ENCODE peak calls at places on chromosomes 16 and 17, in four cellular contexts. W is cardiac muscle cell, D is PC-9, Q is heart right ventricle. S is an unnamed sample.
A peak's percentile ranks its signal among the peaks of the same experiment; 100 is the strongest.

GRCh38 chr17:48391460-48391859 is 38.6 kb downstream of the SKAP1 start:
- DNase-seq in W (no peak), Q (no peak), D (no peak), S (no peak)

GRCh38 chr17:34580685-34581445 is 1.5 kb downstream of the TMEM132E start:
- DNase-seq in W (peak; percentile 36), Q (no peak), D (no peak), S (no peak)

GRCh38 chr17:699350-699749 is 15.3 kb downstream of the VPS53 start:
- DNase-seq in Q (no peak), D (no peak), W (peak; percentile 43), S (no peak)

GRCh38 chr16:75820672-75821071 is 94.4 kb upstream of the CPHXL start:
- DNase-seq in Q (no peak), D (peak; percentile 56), W (no peak), S (peak; percentile 15)

GRCh38 chr16:58426960-58427359 is 34.7 kb downstream of the GINS3 start:
- DNase-seq in Q (peak; percentile 63), W (no peak), D (no peak), S (no peak)

GRCh38 chr16:20042848-20043247 is 30.8 kb downstream of the GPR139 start:
- DNase-seq in W (no peak), D (no peak), Q (no peak), S (no peak)

GRCh38 chr16:79009911-79010310 is 590.6 kb downstream of the MAF start:
- DNase-seq in W (no peak), D (no peak), Q (no peak), S (no peak)

GRCh38 chr17:30239089-30239462 is 3.6 kb upstream of the SLC6A4 start:
- DNase-seq in Q (no peak), W (no peak), D (no peak), S (no peak)

GRCh38 chr17:57898487-57899311 is 48.9 kb upstream of the MRPS23 start:
- DNase-seq in D (no peak), Q (peak; percentile 78), W (peak; percentile 93), S (peak; percentile 91)

GRCh38 chr17:40325156-40326013 is 16.4 kb downstream of the RARA start:
- DNase-seq in W (no peak), Q (no peak), D (no peak), S (no peak)

GRCh38 chr17:32104158-32104557 is 38.1 kb upstream of the RHOT1 start:
- DNase-seq in Q (no peak), D (no peak), W (no peak), S (no peak)

GRCh38 chr17:40121886-40122465 is at the start of gene MSL1:
- DNase-seq in W (peak; percentile 91), Q (peak; percentile 90), D (peak; percentile 52), S (peak; percentile 85)

GRCh38 chr17:45022655-45023339 is 28.6 kb downstream of the DCAKD start:
- DNase-seq in W (no peak), D (no peak), Q (no peak), S (no peak)

GRCh38 chr17:73841431-73842060 is 197.3 kb upstream of the SDK2 start:
- DNase-seq in W (peak; percentile 42), Q (no peak), D (no peak), S (no peak)
- H3K4me3 ChIP-seq in W (no peak overlapping the region), Q (no peak overlapping the region), D (no peak overlapping the region), S (no peak overlapping the region)

GRCh38 chr17:83200746-83201145 is 121.3 kb downstream of the METRNL start:
- DNase-seq in W (no peak), Q (peak; percentile 3), D (no peak), S (no peak)
- H3K9me3 ChIP-seq in W (no peaks in the 10 kb centered on the region), Q (no peaks in the 10 kb centered on the region), D (no peaks in the 10 kb centered on the region), S (no peaks in the 10 kb centered on the region)

DNA sequence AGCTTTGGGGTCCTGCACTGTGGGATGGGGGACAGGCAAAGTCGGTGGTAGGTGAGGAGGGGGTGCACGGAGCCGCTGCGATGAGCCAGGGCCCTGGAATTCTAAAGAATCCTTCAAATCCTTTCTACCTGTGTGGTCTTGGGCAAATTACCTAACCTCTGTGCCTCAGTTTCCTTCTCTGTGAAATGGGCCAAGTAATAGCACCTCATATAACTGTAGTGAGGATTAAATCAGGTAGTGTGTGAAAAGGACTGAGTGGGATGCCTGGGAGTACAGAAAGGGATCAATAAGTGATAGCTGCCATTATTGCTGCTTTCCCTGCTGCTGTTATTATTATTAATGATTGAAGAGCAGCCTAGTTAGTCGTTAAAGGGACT is 929 bp downstream of the SCNN1G start:
- DNase-seq in W (no peak), D (no peak), Q (no peak), S (no peak)
- H3K4me3 ChIP-seq in W (no peak overlapping the region), D (peak overlapping the region; percentile 81), Q (peak overlapping the region; percentile 38), S (no peak overlapping the region)

GRCh38 chr17:75301502-75302206 is 12.4 kb upstream of the SLC25A19 start:
- DNase-seq in Q (no peak), W (no peak), D (no peak), S (no peak)
- H3K9me3 ChIP-seq in Q (no peaks in the 10 kb centered on the region), W (no peaks in the 10 kb centered on the region), D (no peaks in the 10 kb centered on the region), S (no peaks in the 10 kb centered on the region)

GRCh38 chr16:27561216-27561615 is 11.3 kb downstream of the KATNIP start:
- DNase-seq in W (no peak), D (no peak), Q (no peak), S (no peak)

GRCh38 chr16:27550582-27550920 is 607 bp downstream of the KATNIP start:
- DNase-seq in D (no peak), Q (no peak), W (no peak), S (no peak)

GRCh38 chr16:27551046-27551445 is 1.1 kb downstream of the KATNIP start:
- DNase-seq in W (no peak), Q (no peak), D (no peak), S (no peak)

GRCh38 chr16:27558434-27558833 is 8.5 kb downstream of the KATNIP start:
- DNase-seq in Q (no peak), D (no peak), W (no peak), S (no peak)

GRCh38 chr16:27556471-27556870 is 6.5 kb downstream of the KATNIP start:
- DNase-seq in Q (no peak), W (no peak), D (no peak), S (no peak)
- H3K4me3 ChIP-seq in Q (no peak overlapping the region), W (no peak overlapping the region), D (no peak overlapping the region), S (no peak overlapping the region)

S was measured in Caco-2.